ENCODE peak calls at places on chromosome 21, in four cellular contexts. B is transverse colon, Y is tibial nerve, M is sigmoid colon. U is an unnamed sample.

GRCh38 chr21:32382108-32382601 is 10.7 kb downstream of the URB1 start:
- DNase-seq in B (no peak), Y (no peak), M (no peak), U (no peak)

GRCh38 chr21:43767980-43768867 is 7.9 kb downstream of the CSTB start:
- DNase-seq in Y (peak; percentile 38), B (peak; percentile 82), M (no peak), U (peak; percentile 74)

GRCh38 chr21:40837456-40837855 is 9.5 kb downstream of the DSCAM start:
- DNase-seq in M (no peak), B (no peak), Y (no peak), U (no peak)

GRCh38 chr21:28111151-28111619 is 881.5 kb downstream of the LTN1 start:
- DNase-seq in B (peak; percentile 39), Y (peak; percentile 29), M (peak; percentile 89), U (no peak)

GRCh38 chr21:21668198-21668597 is 670.0 kb downstream of the NCAM2 start:
- DNase-seq in B (no peak), M (no peak), Y (no peak), U (no peak)

GRCh38 chr21:16534408-16535099 is 804.8 kb downstream of the USP25 start:
- DNase-seq in M (peak; percentile 85), B (peak; percentile 16), Y (peak; percentile 85), U (peak; percentile 29)

GRCh38 chr21:44903689-44904088 is 17.0 kb downstream of the ITGB2 start:
- DNase-seq in Y (no peak), M (no peak), B (no peak), U (no peak)

GRCh38 chr21:36700295-36700960 is 1.5 kb downstream of the SIM2 start:
- DNase-seq in M (no peak), Y (no peak), B (no peak), U (no peak)

GRCh38 chr21:26849428-26850115 is 4.4 kb upstream of the ADAMTS1 start:
- DNase-seq in Y (peak; percentile 60), M (no peak), B (no peak), U (no peak)

GRCh38 chr21:45175326-45176085 is 101.1 kb downstream of the ADARB1 start:
- DNase-seq in Y (no peak), B (no peak), M (no peak), U (no peak)

GRCh38 chr21:39313457-39314154 is at the start of gene BRWD1:
- DNase-seq in M (peak; percentile 93), Y (peak; percentile 74), B (peak; percentile 80), U (peak; percentile 80)

GRCh38 chr21:44428281-44428942 is 26.9 kb upstream of the LRRC3 start:
- DNase-seq in M (peak; percentile 30), Y (no peak), B (peak; percentile 80), U (peak; percentile 77)

GRCh38 chr21:41393876-41394465 is 32.1 kb upstream of the MX1 start:
- DNase-seq in B (no peak), M (no peak), Y (no peak), U (no peak)

GRCh38 chr21:43733529-43734071 is 14.7 kb downstream of the PDXK start:
- DNase-seq in B (peak; percentile 51), Y (peak; percentile 59), M (no peak), U (no peak)

GRCh38 chr21:27024316-27024715 is 57.4 kb upstream of the ADAMTS5 start:
- DNase-seq in Y (no peak), M (no peak), B (no peak), U (no peak)

GRCh38 chr21:44932366-44933181 is 7.3 kb upstream of the SLX9 start:
- DNase-seq in M (no peak), B (peak; percentile 47), Y (no peak), U (no peak)

GRCh38 chr21:42346441-42346840 is 4.4 kb downstream of the TFF2 start:
- DNase-seq in Y (no peak), B (no peak), M (no peak), U (no peak)

GRCh38 chr21:42080788-42081083 is 9.6 kb downstream of the UMODL1 start:
- DNase-seq in M (no peak), B (no peak), Y (peak; percentile 23), U (no peak)

DNA sequence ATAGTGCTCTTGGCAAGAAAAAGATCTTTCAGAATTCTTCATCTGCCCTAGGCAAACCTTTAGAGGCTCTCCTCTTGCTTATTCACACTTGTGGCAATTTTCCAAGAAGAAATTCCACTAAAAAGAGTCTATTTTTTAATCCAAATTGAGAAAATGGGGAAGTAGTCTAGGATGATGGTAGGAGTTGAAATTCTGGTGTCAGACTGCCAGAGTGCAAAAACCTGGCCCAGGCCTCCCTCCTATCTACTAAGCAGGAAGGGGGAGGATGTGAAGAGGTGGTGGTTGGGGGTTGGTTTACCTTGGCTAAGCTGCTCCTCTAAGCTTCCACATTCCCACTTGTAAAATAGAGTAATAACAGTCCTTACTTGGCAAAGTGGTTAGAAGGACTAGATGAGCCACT is 120.6 kb upstream of the KCNJ15 start:
- DNase-seq in B (no peak), M (no peak), Y (no peak), U (no peak)
- H3K27ac ChIP-seq in B (no peak overlapping the region), M (no peak overlapping the region), Y (no peak overlapping the region), U (no peak overlapping the region)

DNA sequence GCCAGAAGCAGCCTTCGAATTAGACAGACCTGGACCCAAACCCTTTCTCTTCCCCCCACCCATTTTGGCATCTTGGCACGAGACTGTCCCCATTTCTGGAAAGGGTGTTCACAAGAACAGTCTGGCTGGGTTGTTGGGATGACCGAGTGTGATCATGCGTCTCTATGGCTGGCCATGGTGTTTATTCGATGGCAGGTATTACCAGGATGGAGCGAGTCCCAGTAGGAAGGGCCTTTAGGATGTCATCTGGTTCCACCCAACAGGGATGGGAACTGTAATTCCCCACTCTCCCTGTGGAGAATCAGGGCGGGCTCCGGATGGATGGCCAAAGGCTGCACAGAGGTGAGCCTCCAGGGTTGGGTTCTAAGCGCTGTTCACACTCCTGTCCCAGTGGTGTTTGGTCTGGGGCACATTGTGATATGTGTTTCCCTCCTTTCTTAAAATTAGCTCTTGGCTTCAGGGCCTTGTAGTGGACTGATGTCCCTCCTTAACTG is 33.4 kb upstream of the ATP5PO start:
- DNase-seq in M (no peak), Y (no peak), B (no peak), U (no peak)
- H3K4me1 ChIP-seq in M (peaks cover 24% of the 10 kb centered on the region), Y (peaks cover 25% of the 10 kb centered on the region), B (peaks cover 28% of the 10 kb centered on the region), U (peaks cover 26% of the 10 kb centered on the region)

GRCh38 chr21:35333831-35334593 is 284.9 kb upstream of the RUNX1 start:
- DNase-seq in Y (no peak), B (no peak), M (no peak), U (no peak)

GRCh38 chr21:35338281-35338680 is 289.2 kb upstream of the RUNX1 start:
- DNase-seq in M (no peak), B (no peak), Y (no peak), U (no peak)

GRCh38 chr21:35335951-35336446 is 286.9 kb upstream of the RUNX1 start:
- DNase-seq in M (no peak), B (no peak), Y (no peak), U (no peak)

GRCh38 chr21:35337573-35337972 is 288.5 kb upstream of the RUNX1 start:
- DNase-seq in M (no peak), B (no peak), Y (no peak), U (no peak)

GRCh38 chr21:35336534-35336933 is 287.4 kb upstream of the RUNX1 start:
- DNase-seq in Y (no peak), M (no peak), B (no peak), U (no peak)
- TF ChIP-seq EP300 in Y (no peak), M (no peak), B (no peak), U (no peak)

DNA sequence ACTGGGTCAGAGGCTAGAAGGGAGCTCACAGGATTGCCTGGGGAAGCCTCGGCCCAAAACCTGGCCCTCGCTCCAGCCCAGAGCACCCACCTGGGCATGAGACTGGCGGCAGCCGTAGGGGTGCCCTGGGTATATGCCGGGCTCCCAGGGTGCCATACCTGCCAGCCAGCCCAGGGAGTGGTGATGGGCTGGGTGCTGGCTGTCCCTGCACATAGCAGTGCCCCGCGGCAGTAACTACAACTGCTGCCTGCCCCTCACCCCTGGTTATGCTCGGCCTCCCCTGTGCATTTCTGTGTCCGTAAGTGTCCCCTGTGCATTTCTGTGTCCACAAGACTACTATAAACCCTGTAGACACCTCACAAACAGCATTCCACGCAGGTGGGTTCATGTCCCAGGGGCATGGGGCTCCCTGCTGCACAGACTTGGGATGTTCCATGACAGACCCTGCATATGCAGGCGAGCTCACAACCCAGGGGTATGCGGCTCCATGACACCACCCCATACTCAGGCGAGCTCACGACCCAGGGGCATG is 5.8 kb upstream of the SPATC1L start:
- DNase-seq in Y (no peak), B (no peak), M (no peak), U (no peak)
- H3K27ac ChIP-seq in Y (no peak overlapping the region), B (no peak overlapping the region), M (peak overlapping the region; percentile 69), U (peak overlapping the region; percentile 37)

U was measured in stomach.